ENCODE peak calls at places on chromosomes 2 and 18, in five cellular contexts. N is astrocyte, U is neural progenitor cell, S is colonic mucosa, D is psoas muscle. G is an unnamed sample. For H3K4me1, the result is how much of the 10 kb centered on the place peaks cover.

GRCh38 chr18:70535041-70535440 is 246.2 kb downstream of the SOCS6 start:
- DNase-seq in D (no peak), N (no peak), U (no peak), S (no peak), G (no peak)

GRCh38 chr2:118842687-118843491 is 4.6 kb downstream of the EN1 start:
- DNase-seq in D (no peak), S (no peak), U (peak), N (no peak), G (no peak)

GRCh38 chr2:10931710-10932255 is 20.0 kb downstream of the KCNF1 start:
- DNase-seq in N (peak), U (no peak), S (no peak), D (peak), G (no peak)

GRCh38 chr2:201500534-201500933 is 49.0 kb downstream of the STRADB start:
- DNase-seq in S (no peak), D (no peak), U (no peak), N (peak), G (no peak)

GRCh38 chr2:113818382-113818951 is 62.0 kb upstream of the SLC35F5 start:
- DNase-seq in D (peak), S (no peak), U (peak), N (peak), G (no peak)

GRCh38 chr18:38077219-38077618 is 511.6 kb upstream of the CELF4 start:
- DNase-seq in S (no peak), N (no peak), U (peak), D (no peak), G (no peak)

GRCh38 chr2:33477473-33478468 is 1.3 kb downstream of the RASGRP3 start:
- DNase-seq in U (peak), D (peak), N (no peak), S (peak), G (peak)

GRCh38 chr2:127593228-127594115 is 52.5 kb upstream of the GPR17 start:
- DNase-seq in N (no peak), S (no peak), U (no peak), D (no peak), G (no peak)

GRCh38 chr2:85277416-85278158 is 50.2 kb downstream of the TGOLN2 start:
- DNase-seq in U (peak), D (no peak), N (peak), S (peak), G (no peak)

GRCh38 chr18:10898417-10898974 is 250.9 kb downstream of the PIEZO2 start:
- DNase-seq in N (no peak), U (no peak), D (no peak), S (no peak), G (no peak)

GRCh38 chr2:43175187-43175490 is 51.3 kb downstream of the ZFP36L2 start:
- DNase-seq in S (no peak), U (peak), D (no peak), N (peak), G (no peak)

GRCh38 chr18:11994708-11995444 is 13.6 kb downstream of the IMPA2 start:
- DNase-seq in D (peak), S (peak), U (peak), N (no peak), G (no peak)

GRCh38 chr2:236166781-236167296 is 1.3 kb downstream of the GBX2 start:
- DNase-seq in U (peak), S (no peak), N (no peak), D (no peak), G (no peak)
- TF ChIP-seq CTCF in U (no peak), S (no peak), N (no peak), D (no peak), G (no peak)

GRCh38 chr2:218261424-218262273 is 834 bp downstream of the GPBAR1 start:
- DNase-seq in N (no peak), S (no peak), U (peak), D (no peak), G (no peak)

GRCh38 chr2:218260166-218260565 is 649 bp upstream of the GPBAR1 start:
- DNase-seq in D (no peak), U (no peak), S (no peak), N (no peak), G (no peak)

GRCh38 chr2:218260742-218261423 is at the start of gene GPBAR1:
- DNase-seq in U (peak), S (no peak), D (peak), N (no peak), G (no peak)

GRCh38 chr2:218257390-218257981 is 3.3 kb upstream of the GPBAR1 start:
- DNase-seq in U (peak), S (no peak), N (no peak), D (no peak), G (no peak)

DNA sequence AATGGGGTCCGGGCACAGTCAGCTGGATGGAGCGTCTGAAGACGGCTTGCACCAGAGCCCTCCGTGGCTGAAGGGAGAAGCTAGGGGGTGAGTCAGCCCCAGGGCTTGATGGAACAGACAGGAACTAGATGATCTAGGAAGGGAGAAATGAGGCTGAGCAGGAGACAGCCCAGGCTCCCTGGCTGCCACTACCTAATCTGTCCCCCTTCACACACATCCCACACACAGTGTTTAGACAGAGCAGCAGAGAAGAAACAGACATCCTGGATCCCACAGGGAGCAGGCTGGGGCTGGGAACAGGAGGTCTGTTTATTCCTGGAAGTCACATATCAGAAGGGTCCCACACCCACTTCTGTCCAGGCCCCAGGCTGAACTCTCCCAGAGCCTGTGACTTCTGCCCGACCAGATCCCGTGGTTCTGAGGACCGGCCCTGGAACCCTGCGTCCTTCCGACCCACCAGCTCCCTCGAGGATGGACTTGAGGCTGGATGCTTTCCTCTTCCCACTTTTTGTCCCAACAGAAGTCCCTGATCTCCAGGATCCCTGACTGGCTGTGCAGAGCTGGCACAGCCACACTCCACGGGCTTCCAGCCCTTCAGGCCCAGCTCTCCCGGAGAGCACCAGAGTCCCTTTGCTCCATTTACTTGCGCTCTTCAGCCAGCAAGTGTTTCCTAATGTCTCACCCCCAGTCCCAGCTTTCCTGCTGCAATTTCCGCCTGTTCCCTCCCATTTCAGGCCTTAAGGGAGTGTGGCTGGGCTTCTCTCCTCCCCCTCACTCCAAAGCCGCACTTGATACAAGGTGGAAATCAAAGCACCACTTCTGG is 1.5 kb upstream of the GPBAR1 start:
- DNase-seq in D (peak), S (no peak), N (peak), U (no peak), G (no peak)
- H3K4me1 ChIP-seq in D (under half), S (under half), N (under half), U (under half), G (under half)

DNA sequence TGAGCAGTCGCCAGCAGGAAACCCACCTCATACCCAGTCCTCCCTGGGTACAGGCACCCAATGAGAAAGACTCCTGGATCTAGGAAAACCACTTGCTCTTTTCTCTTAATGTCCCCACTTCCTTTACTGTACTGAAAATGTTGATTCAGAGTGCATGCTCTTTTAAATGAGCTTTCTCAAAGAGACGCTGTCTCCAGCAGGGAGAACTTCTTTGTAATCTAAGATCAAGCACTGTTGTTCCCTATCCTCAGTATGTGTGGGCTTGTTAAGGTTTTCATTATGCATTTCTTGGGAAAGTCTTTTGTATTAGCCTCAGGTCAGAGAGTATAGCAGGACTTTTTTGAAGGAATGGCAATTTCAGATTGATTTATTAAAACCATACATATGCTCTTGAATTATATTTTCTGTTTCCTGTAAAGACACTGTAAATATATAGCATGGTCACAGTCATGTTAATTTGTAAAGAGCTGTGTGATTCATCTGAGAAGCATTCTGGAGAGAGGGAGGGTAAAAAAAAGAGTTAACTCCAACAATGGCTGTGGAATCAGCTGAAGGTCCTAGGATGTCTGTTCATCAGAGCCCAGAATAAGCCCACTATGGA is 178.1 kb downstream of the MGAT5 start:
- DNase-seq in D (no peak), N (peak), S (no peak), U (peak), G (no peak)
- H3K27ac ChIP-seq in D (no peak), N (no peak), S (no peak), U (no peak), G (peak)

GRCh38 chr2:55112229-55113016 is 62.2 kb upstream of the RTN4 start:
- DNase-seq in N (peak), D (peak), U (peak), S (peak), G (no peak)
- TF ChIP-seq CTCF in N (no peak), D (no peak), U (no peak), S (no peak), G (no peak)

GRCh38 chr2:136284226-136285119 is 166.5 kb upstream of the CXCR4 start:
- DNase-seq in N (no peak), D (no peak), U (no peak), S (no peak), G (no peak)
- H3K4me1 ChIP-seq in N (under half), D (under half), U (under half), S (under half), G (under half)

GRCh38 chr18:35290070-35290735 is at the start of gene ZSCAN30:
- DNase-seq in S (peak), N (peak), U (peak), D (peak), G (peak)

GRCh38 chr18:35284846-35285245 is 5.2 kb downstream of the ZSCAN30 start:
- DNase-seq in D (no peak), U (no peak), S (no peak), N (no peak), G (no peak)

GRCh38 chr18:35283923-35284794 is 5.9 kb downstream of the ZSCAN30 start:
- DNase-seq in S (no peak), N (no peak), U (no peak), D (no peak), G (no peak)

GRCh38 chr18:35291166-35291565 is 1.1 kb upstream of the ZSCAN30 start:
- DNase-seq in U (no peak), S (no peak), N (no peak), D (no peak), G (no peak)

DNA sequence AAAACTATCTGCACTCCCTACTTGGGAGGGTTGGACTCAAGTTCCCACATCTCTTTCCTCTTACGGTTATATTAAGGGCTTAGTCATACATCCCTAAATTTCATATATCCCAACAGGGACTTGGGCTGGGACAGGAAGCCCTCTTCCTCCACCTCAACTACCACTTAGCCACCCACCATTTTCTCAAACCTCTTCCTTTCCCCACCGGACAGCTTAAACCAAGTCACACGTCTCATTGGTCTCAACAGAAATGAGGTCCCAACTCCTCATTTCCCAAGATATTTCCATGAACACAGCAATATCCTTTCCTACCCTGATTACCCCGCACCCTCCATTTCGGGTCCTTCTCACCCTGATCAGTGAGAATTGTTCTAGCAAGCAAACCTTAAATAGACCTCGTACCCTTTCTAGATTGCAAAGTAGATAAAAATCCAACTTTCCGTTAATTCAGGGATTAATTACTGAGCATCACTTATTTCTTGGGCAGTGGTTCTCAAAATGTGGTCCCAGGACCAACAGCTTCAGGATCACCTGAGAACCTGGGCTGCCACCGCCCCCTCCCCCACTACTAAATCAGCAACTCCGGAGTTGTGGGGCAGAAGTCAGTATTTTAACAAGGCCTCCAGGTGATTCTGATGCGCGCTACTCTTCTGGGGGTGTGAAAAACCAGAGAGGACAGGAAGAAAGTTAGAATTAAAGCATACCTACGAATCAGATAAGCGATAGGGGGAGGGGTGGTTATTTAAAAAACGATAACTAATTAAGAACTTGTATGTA is 548 bp downstream of the ZSCAN30 start:
- DNase-seq in D (no peak), N (no peak), S (peak), U (peak), G (no peak)
- H3K27ac ChIP-seq in D (peak), N (peak), S (peak), U (no peak), G (peak)

G was measured in right lobe of liver.